ENCODE peak calls at places on chromosomes 4 and X, in ten cellular contexts. R is fibroblast of lung, Y is cardiac muscle cell, I is AG10803, D is psoas muscle, T is ascending aorta, H is stomach, B is hepatocyte, G is A549, C is AG04450. K is an unnamed sample.

GRCh38 chr4:185011408-185011807 is 6.9 kb upstream of the HELT start:
- DNase-seq in R (no peak), Y (no peak), I (no peak), D (no peak), T (no peak), H (no peak), B (peak; percentile 43), G (no peak), C (no peak), K (peak; percentile 79)

GRCh38 chrX:107000013-107000515 is at the start of gene MORC4:
- DNase-seq in R (peak; percentile 85), Y (peak; percentile 85), I (peak; percentile 64), D (peak; percentile 83), T (peak; percentile 88), H (peak; percentile 84), B (peak; percentile 85), G (peak; percentile 34), C (peak; percentile 27), K (peak; percentile 56)

GRCh38 chr4:39134674-39135073 is 47.7 kb upstream of the WDR19 start:
- DNase-seq in R (no peak), Y (no peak), I (no peak), D (no peak), T (no peak), H (no peak), B (peak; percentile 4), G (no peak), C (no peak), K (no peak)

GRCh38 chrX:20623448-20623847 is 356.7 kb upstream of the RPS6KA3 start:
- DNase-seq in R (peak; percentile 60), Y (no peak), I (no peak), D (no peak), T (no peak), H (no peak), B (no peak), G (peak; percentile 4), C (no peak), K (no peak)

GRCh38 chr4:181939199-181939945 is 303.8 kb upstream of the TENM3 start:
- DNase-seq in R (peak; percentile 67), Y (peak; percentile 25), I (peak; percentile 12), D (no peak), T (no peak), H (no peak), B (peak; percentile 16), G (no peak), C (no peak), K (no peak)

GRCh38 chr4:7357296-7357680 is 77.4 kb downstream of the PSAPL1 start:
- DNase-seq in R (no peak), Y (no peak), I (no peak), D (no peak), T (no peak), H (no peak), B (no peak), G (no peak), C (no peak), K (no peak)

GRCh38 chrX:134604701-134605271 is 53.5 kb downstream of the PLAC1 start:
- DNase-seq in R (peak; percentile 39), Y (peak; percentile 72), I (peak; percentile 47), D (no peak), T (no peak), H (peak; percentile 74), B (peak; percentile 27), G (peak; percentile 14), C (no peak), K (no peak)

GRCh38 chrX:68710870-68711576 is 63.6 kb downstream of the STARD8 start:
- DNase-seq in R (peak; percentile 29), Y (peak; percentile 64), I (peak; percentile 53), D (peak; percentile 28), T (no peak), H (peak; percentile 52), B (peak; percentile 72), G (peak; percentile 73), C (no peak), K (no peak)

DNA sequence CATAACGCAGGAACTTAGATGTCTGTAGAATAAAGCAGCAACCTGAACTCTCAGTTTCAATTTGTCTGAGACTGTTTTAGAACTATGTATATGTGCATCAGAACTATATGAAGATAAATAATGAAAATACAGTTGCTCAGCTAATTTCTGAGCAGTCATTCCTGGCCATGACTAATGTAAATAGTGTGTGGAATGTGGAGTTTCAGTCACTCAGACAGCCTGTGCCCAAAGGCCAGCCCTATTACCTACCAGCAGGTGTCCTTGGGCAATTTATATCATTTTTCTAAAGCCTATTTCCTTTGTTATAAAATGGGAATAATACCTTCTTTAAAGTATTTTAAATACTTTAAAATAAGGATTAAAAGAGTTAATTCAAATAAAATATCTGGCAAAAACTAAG is 56.0 kb upstream of the RELL1 start:
- DNase-seq in R (no peak), Y (no peak), I (no peak), D (no peak), T (no peak), H (no peak), B (peak; percentile 34), G (peak; percentile 3), C (no peak), K (no peak)
- TF ChIP-seq CTCF in R (no peak), Y (no peak), I (no peak), D (no peak), T (no peak), H (no peak), B (no peak), G (no peak), C (no peak), K (no peak)

GRCh38 chrX:155086961-155087735 is 15.8 kb downstream of the BRCC3 start:
- DNase-seq in R (no peak), Y (peak; percentile 23), I (no peak), D (no peak), T (no peak), H (no peak), B (no peak), G (no peak), C (no peak), K (no peak)

GRCh38 chrX:155086202-155086840 is 15.0 kb downstream of the BRCC3 start:
- DNase-seq in R (no peak), Y (peak; percentile 44), I (peak; percentile 17), D (no peak), T (no peak), H (no peak), B (peak; percentile 10), G (peak; percentile 22), C (no peak), K (peak; percentile 41)
- TF ChIP-seq CTCF in R (peak; percentile 22), Y (peak; percentile 39), I (peak; percentile 52), D (peak; percentile 40), T (no peak), H (peak; percentile 20), B (no peak), G (peak; percentile 52), C (peak; percentile 47), K (peak; percentile 43)

GRCh38 chr4:129092636-129093172 is 635 bp downstream of the SCLT1 start:
- DNase-seq in R (peak; percentile 16), Y (peak; percentile 29), I (peak; percentile 7), D (no peak), T (no peak), H (no peak), B (peak; percentile 17), G (no peak), C (no peak), K (no peak)
- TF ChIP-seq CTCF in R (no peak), Y (no peak), I (no peak), D (no peak), T (no peak), H (no peak), B (no peak), G (no peak), C (peak; percentile 14), K (no peak)

DNA sequence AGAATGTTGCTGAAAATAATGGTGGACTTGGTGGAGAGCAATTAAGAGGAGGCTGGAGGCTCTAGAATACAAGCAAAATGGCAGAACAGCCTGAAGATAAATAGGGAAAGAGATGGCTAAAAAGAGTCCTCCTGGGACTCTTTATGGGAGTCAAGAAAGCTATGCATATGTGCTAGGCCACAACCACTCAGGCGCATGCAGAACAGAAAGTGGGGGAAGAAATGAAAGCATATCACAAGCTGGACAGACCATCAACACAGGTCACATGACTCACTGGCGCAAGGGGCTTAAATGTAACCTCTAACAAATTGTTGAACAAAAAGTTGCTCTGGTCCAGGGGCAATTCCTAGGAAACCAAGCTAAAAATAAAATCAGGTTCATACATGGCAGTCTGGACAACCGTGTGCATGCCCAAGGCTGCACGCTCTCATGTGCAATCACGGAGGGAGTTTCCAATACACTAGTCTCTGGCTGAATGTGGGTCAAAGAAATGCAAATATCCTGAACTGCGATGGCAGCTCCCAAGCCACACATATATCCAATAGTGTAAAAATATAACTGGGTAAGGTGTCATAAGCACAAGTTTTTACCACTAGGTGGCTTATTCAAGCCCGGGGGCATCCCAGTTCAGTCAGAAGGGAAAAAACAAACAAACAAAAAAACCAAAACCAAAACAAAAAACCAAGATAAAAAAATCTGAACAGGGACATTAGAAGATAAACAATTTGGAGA is 45.4 kb downstream of the ZNF711 start:
- DNase-seq in R (no peak), Y (no peak), I (no peak), D (no peak), T (no peak), H (no peak), B (no peak), G (no peak), C (no peak), K (no peak)
- TF ChIP-seq CTCF in R (no peak), Y (no peak), I (no peak), D (no peak), T (no peak), H (no peak), B (no peak), G (no peak), C (no peak), K (no peak)

DNA sequence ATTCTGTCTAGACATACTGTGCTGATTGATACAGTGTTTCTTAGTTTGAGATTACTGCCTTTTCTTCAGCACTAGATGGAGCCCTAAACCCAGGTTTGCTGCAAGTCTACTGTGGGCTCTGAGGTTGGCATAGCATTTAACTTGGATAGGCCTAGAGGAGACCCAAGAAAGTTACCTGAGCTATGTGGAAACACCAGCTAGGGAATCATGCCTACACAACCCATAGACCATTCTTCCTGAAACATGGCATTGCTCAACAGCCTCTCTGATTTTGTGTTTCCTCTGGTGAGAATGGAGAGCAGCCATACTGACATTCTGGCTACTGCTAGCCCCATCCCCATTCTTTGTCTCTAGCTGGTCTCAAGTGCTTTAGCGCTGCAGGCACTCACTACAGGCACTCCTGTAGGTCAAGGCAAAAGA is 287.7 kb upstream of the PCDH18 start:
- DNase-seq in R (peak; percentile 55), Y (peak; percentile 79), I (peak; percentile 57), D (no peak), T (no peak), H (no peak), B (peak; percentile 71), G (peak; percentile 1), C (peak; percentile 18), K (peak; percentile 33)
- TF ChIP-seq CTCF in R (peak; percentile 65), Y (peak; percentile 77), I (peak; percentile 73), D (peak; percentile 40), T (no peak), H (peak; percentile 17), B (peak; percentile 60), G (peak; percentile 69), C (peak; percentile 71), K (no peak)

DNA sequence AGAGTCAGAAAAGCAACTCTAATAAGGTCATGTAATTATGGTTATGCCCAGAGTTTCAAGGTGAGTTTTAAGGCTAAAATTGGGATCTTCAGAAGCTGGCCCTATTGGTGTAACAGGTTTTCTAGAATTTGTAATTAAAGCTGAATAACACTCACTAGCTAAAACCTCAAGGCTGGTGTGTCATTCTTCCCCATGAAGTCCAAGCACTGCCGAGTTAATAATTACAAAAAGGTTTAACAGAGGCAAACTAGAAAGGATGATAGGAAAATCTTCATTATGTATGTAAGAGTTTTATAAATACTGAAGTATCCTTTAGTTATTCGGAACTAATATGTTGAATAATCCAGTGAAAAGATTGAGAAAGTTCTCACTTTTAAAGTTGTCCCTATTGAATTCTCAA is 34.3 kb downstream of the MXRA5 start:
- DNase-seq in R (no peak), Y (no peak), I (no peak), D (no peak), T (no peak), H (no peak), B (no peak), G (no peak), C (no peak), K (no peak)
- TF ChIP-seq CTCF in R (no peak), Y (no peak), I (no peak), D (no peak), T (no peak), H (no peak), B (no peak), G (no peak), C (no peak), K (no peak)

K was measured in endothelial cell.